ENCODE peak calls at places on chromosomes 12 and 14, in four cellular contexts. One of them, this sample, is unnamed.
A peak's percentile ranks its signal among the peaks of the same experiment; 100 is the strongest.

GRCh38 chr14:68659021-68659931 is 133.6 kb downstream of the ZFP36L1 start:
- DNase-seq in H1: no peak
- DNase-seq in HepG2: no peak
- DNase-seq in GM12878: no peak
- DNase-seq in this sample: no peak

GRCh38 chr14:99261916-99262787 is 9.8 kb downstream of the BCL11B start:
- DNase-seq in H1: no peak
- DNase-seq in HepG2: no peak
- DNase-seq in GM12878: no peak
- DNase-seq in this sample: no peak

GRCh38 chr12:123041811-123042655 is 61.6 kb downstream of the ARL6IP4 start:
- DNase-seq in H1: no peak
- DNase-seq in HepG2: no peak
- DNase-seq in GM12878: no peak
- DNase-seq in this sample: no peak

GRCh38 chr12:57276935-57277563 is 26.1 kb upstream of the STAC3 start:
- DNase-seq in HepG2: peak; percentile 21
- DNase-seq in GM12878: no peak
- DNase-seq in H1: no peak
- DNase-seq in this sample: no peak

GRCh38 chr14:101223147-101223546 is 319.6 kb upstream of the RTL1 start:
- DNase-seq in H1: peak; percentile 39
- DNase-seq in GM12878: no peak
- DNase-seq in HepG2: no peak
- DNase-seq in this sample: peak; percentile 61

GRCh38 chr14:87131879-87132278 is 861.1 kb downstream of the GALC start:
- DNase-seq in GM12878: no peak
- DNase-seq in H1: no peak
- DNase-seq in HepG2: no peak
- DNase-seq in this sample: no peak

GRCh38 chr12:32947203-32947795 is 50.7 kb upstream of the PKP2 start:
- DNase-seq in H1: no peak
- DNase-seq in HepG2: peak; percentile 9
- DNase-seq in GM12878: no peak
- DNase-seq in this sample: peak; percentile 46

GRCh38 chr12:9115731-9116689 is at the start of gene A2M:
- DNase-seq in HepG2: peak; percentile 95
- DNase-seq in GM12878: no peak
- DNase-seq in H1: no peak
- DNase-seq in this sample: no peak

GRCh38 chr12:27453462-27453861 is 6.9 kb downstream of the SMCO2 start:
- DNase-seq in H1: no peak
- DNase-seq in HepG2: no peak
- DNase-seq in GM12878: no peak
- DNase-seq in this sample: no peak

GRCh38 chr14:68458840-68459469 is 333.9 kb downstream of the ZFP36L1 start:
- DNase-seq in HepG2: peak; percentile 95
- DNase-seq in H1: no peak
- DNase-seq in GM12878: no peak
- DNase-seq in this sample: no peak

GRCh38 chr14:57290753-57291152 is 22.0 kb downstream of the AP5M1 start:
- DNase-seq in GM12878: no peak
- DNase-seq in H1: no peak
- DNase-seq in HepG2: no peak
- DNase-seq in this sample: no peak
- TF ChIP-seq ZNF274 in GM12878: no peak
- TF ChIP-seq ZNF274 in H1: no peak
- TF ChIP-seq ZNF274 in HepG2: no peak
- TF ChIP-seq ZNF274 in this sample: no peak

DNA sequence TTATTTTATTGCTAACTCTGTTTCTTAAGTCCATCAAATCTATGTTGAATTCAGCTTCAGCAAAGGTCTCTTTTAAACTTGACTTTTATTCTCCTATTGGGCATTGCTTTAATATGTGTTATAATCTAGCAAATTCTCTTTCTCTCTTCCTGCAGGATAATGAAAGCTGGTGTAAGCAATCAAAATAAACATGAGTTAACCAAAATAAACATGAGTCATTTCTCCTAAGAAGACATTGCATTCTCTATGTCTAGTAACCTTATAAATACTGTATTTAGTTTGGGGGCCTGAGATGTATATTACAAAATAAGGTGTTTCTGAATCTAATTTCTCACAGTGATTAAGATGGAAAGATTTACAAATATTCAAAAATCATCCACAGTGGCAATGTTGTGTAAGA is 739.1 kb upstream of the ATXN7L3B start:
- DNase-seq in GM12878: no peak
- DNase-seq in H1: no peak
- DNase-seq in HepG2: no peak
- DNase-seq in this sample: no peak
- TF ChIP-seq SUZ12 in GM12878: no peak
- TF ChIP-seq SUZ12 in H1: no peak
- TF ChIP-seq SUZ12 in HepG2: no peak
- TF ChIP-seq SUZ12 in this sample: no peak

GRCh38 chr14:93712838-93713724 is 75.2 kb downstream of the PRIMA1 start:
- DNase-seq in GM12878: no peak
- DNase-seq in H1: no peak
- DNase-seq in HepG2: no peak
- DNase-seq in this sample: no peak
- TF ChIP-seq YY1 in GM12878: no peak
- TF ChIP-seq YY1 in H1: no peak
- TF ChIP-seq YY1 in HepG2: no peak
- TF ChIP-seq YY1 in this sample: no peak

DNA sequence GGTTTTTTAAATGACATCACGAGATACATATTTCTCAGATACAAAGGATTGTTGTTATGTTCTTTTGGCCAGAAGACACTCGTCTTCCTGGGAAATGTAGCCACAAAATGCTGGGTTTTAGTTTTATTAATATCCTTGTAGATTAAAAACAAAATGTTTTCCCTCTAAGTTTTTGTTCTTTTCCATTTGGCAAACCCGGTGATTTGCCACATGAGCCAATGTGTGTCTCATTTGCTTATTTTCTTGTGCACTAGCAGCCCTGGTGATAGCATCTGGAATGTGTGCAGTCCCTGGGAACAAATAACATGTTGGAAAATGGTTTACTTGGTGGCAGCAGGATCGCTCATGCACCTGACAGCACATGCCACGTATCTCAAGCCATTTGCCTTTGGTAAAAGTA is 61.0 kb downstream of the HMGA2 start:
- DNase-seq in GM12878: no peak
- DNase-seq in HepG2: no peak
- DNase-seq in H1: no peak
- DNase-seq in this sample: no peak
- TF ChIP-seq ZNF274 in GM12878: no peak
- TF ChIP-seq ZNF274 in HepG2: no peak
- TF ChIP-seq ZNF274 in H1: no peak
- TF ChIP-seq ZNF274 in this sample: no peak

GRCh38 chr12:47717443-47718193 is 7.7 kb downstream of the ENDOU start:
- DNase-seq in HepG2: peak; percentile 42
- DNase-seq in H1: peak; percentile 68
- DNase-seq in GM12878: no peak
- DNase-seq in this sample: peak; percentile 84

GRCh38 chr12:47717046-47717442 is 8.2 kb downstream of the ENDOU start:
- DNase-seq in GM12878: no peak
- DNase-seq in HepG2: no peak
- DNase-seq in H1: no peak
- DNase-seq in this sample: no peak

GRCh38 chr12:47715877-47716548 is 9.3 kb downstream of the ENDOU start:
- DNase-seq in GM12878: no peak
- DNase-seq in H1: no peak
- DNase-seq in HepG2: no peak
- DNase-seq in this sample: no peak

GRCh38 chr12:47721431-47721973 is 3.8 kb downstream of the ENDOU start:
- DNase-seq in HepG2: no peak
- DNase-seq in H1: no peak
- DNase-seq in GM12878: no peak
- DNase-seq in this sample: no peak

DNA sequence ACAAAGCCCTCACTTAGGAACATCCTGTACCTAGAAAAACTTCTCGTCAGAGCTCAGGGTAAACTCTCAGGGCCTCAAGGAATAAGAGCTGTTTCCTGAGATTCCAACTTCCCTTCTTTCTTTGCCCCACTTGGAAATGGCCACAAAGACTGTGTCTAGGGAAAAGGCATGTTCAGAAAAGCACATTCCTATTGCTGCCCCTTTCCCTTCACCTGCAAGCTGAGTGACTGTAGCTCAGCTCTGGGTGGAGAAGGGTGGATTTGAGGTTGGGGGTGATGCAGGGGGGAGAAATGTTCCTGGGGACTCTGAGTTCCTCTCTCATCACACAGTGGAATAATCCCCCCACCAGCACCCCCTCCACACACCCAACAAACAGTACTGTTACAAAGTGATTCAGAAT is 6.8 kb downstream of the ENDOU start:
- DNase-seq in HepG2: no peak
- DNase-seq in H1: no peak
- DNase-seq in GM12878: no peak
- DNase-seq in this sample: no peak
- TF ChIP-seq SUZ12 in HepG2: no peak
- TF ChIP-seq SUZ12 in H1: no peak
- TF ChIP-seq SUZ12 in GM12878: no peak
- TF ChIP-seq SUZ12 in this sample: no peak

DNA sequence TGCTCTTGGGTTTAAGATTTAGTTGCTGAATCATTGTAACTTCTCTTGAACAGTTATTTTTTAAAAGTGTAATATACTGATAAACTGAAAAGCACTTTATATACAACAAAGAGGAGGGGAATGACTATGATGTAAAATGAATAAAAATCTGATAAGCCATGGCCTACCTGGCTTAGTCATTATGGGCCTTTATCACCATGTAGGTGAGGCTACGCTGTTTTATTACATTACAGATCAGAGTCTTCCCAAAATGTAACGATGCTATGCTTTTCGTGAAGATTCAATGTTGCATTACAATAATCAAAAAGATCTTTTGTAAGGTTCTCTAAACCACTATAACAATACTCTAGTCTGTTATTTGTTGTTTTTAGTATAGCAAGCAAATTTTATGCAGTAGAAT is 34.2 kb downstream of the ARID4A start:
- DNase-seq in H1: no peak
- DNase-seq in GM12878: no peak
- DNase-seq in HepG2: no peak
- DNase-seq in this sample: no peak
- TF ChIP-seq YY1 in H1: no peak
- TF ChIP-seq YY1 in GM12878: no peak
- TF ChIP-seq YY1 in HepG2: no peak
- TF ChIP-seq YY1 in this sample: no peak

GRCh38 chr14:93892505-93892839 is 34.7 kb upstream of the FAM181A start:
- DNase-seq in H1: no peak
- DNase-seq in GM12878: no peak
- DNase-seq in HepG2: no peak
- DNase-seq in this sample: no peak

GRCh38 chr14:93893550-93894329 is 33.4 kb upstream of the FAM181A start:
- DNase-seq in H1: peak; percentile 33
- DNase-seq in HepG2: no peak
- DNase-seq in GM12878: no peak
- DNase-seq in this sample: peak; percentile 39

GRCh38 chr14:93892923-93893549 is 34.1 kb upstream of the FAM181A start:
- DNase-seq in HepG2: peak; percentile 44
- DNase-seq in H1: peak; percentile 46
- DNase-seq in GM12878: no peak
- DNase-seq in this sample: peak; percentile 50

GRCh38 chr14:93889739-93890138 is 37.4 kb upstream of the FAM181A start:
- DNase-seq in HepG2: no peak
- DNase-seq in GM12878: no peak
- DNase-seq in H1: no peak
- DNase-seq in this sample: no peak

GRCh38 chr14:93891756-93892504 is 35.2 kb upstream of the FAM181A start:
- DNase-seq in HepG2: no peak
- DNase-seq in H1: no peak
- DNase-seq in GM12878: no peak
- DNase-seq in this sample: no peak
- TF ChIP-seq ZNF274 in HepG2: no peak
- TF ChIP-seq ZNF274 in H1: no peak
- TF ChIP-seq ZNF274 in GM12878: no peak
- TF ChIP-seq ZNF274 in this sample: no peak

DNA sequence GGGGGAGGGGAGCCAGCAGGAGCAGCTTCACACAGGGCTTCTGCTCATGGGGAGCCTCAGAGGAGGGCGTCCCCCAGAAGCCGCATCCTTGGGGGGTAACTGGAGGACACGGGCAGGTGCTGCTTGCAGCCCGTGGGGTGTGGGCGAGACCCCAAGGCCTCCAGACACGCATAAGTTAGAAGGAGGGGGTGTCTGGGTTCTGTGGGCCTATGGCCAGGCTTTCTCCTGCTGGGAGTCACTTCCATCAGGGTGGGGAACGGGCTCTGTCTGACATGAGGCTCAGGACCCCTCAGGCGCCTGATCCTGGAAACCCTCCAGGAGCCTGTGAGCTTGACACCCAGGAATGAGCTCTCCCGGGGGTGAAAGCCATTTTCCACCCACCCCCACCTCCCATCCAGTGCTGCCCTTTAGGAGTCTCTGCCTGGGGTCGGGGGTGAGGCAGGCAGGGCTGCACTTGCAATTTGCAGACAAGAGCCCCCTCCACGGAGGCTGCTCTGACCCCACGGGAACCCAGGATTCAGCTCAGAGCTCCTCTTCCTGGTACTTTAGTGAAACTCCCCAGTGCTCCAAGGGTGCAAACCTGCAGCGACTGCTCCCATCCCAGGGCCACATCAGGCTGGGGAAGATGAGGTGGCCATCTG is 325.7 kb downstream of the ADGRD1 start:
- DNase-seq in HepG2: no peak
- DNase-seq in H1: no peak
- DNase-seq in GM12878: no peak
- DNase-seq in this sample: no peak
- TF ChIP-seq SUZ12 in HepG2: no peak
- TF ChIP-seq SUZ12 in H1: no peak
- TF ChIP-seq SUZ12 in GM12878: no peak
- TF ChIP-seq SUZ12 in this sample: no peak

GRCh38 chr12:71876400-71876799 is 36.8 kb downstream of the TBC1D15 start:
- DNase-seq in H1: no peak
- DNase-seq in HepG2: no peak
- DNase-seq in GM12878: no peak
- DNase-seq in this sample: no peak
- TF ChIP-seq YY1 in H1: no peak
- TF ChIP-seq YY1 in HepG2: no peak
- TF ChIP-seq YY1 in GM12878: no peak
- TF ChIP-seq YY1 in this sample: no peak